ENCODE peak calls at places on chromosome 11, in six cellular contexts. C, A, D, L, E and T are unnamed samples.

GRCh38 chr11:92941676-92942571 is 27.5 kb upstream of the MTNR1B start:
- DNase-seq in L (no peak), E (peak; percentile 16), C (peak; percentile 50), A (no peak), D (peak; percentile 37), T (peak; percentile 36)

GRCh38 chr11:78039919-78040671 is 17.0 kb upstream of the KCTD14 start:
- DNase-seq in E (peak; percentile 78), C (peak; percentile 85), D (peak; percentile 84), A (no peak), L (no peak), T (no peak)

GRCh38 chr11:63939351-63939920 is 634 bp downstream of the NAA40 start:
- DNase-seq in D (peak; percentile 47), L (no peak), A (peak; percentile 44), C (no peak), E (peak; percentile 35), T (no peak)

GRCh38 chr11:59859695-59860094 is 6.6 kb downstream of the TCN1 start:
- DNase-seq in D (no peak), C (no peak), L (no peak), A (no peak), E (no peak), T (no peak)

GRCh38 chr11:57566564-57567209 is 785 bp downstream of the UBE2L6 start:
- DNase-seq in D (no peak), A (no peak), C (no peak), E (no peak), L (no peak), T (no peak)

GRCh38 chr11:94537051-94537600 is 6.6 kb upstream of the FUT4 start:
- DNase-seq in C (peak; percentile 77), D (no peak), L (no peak), E (no peak), A (no peak), T (no peak)

GRCh38 chr11:30586251-30587144 is at the start of gene MPPED2:
- DNase-seq in C (no peak), D (no peak), L (no peak), E (no peak), A (peak; percentile 79), T (peak; percentile 79)

GRCh38 chr11:126132319-126132718 is 69.7 kb upstream of the CDON start:
- DNase-seq in E (no peak), C (no peak), A (no peak), L (no peak), D (no peak), T (no peak)

GRCh38 chr11:17579451-17579850 is 32.4 kb downstream of the OTOG start:
- DNase-seq in E (no peak), A (peak; percentile 15), D (no peak), C (no peak), L (no peak), T (no peak)

GRCh38 chr11:114354076-114354475 is 46.2 kb downstream of the C11orf71 start:
- DNase-seq in E (peak; percentile 69), D (peak; percentile 37), C (peak; percentile 94), L (no peak), A (no peak), T (no peak)

GRCh38 chr11:73152861-73153483 is 10.9 kb upstream of the FCHSD2 start:
- DNase-seq in C (no peak), E (no peak), L (no peak), D (no peak), A (peak; percentile 51), T (no peak)

GRCh38 chr11:44684886-44685285 is 41.9 kb upstream of the TSPAN18 start:
- DNase-seq in E (no peak), C (no peak), D (no peak), A (no peak), L (no peak), T (no peak)

GRCh38 chr11:133326332-133326731 is 206.0 kb downstream of the OPCML start:
- DNase-seq in C (no peak), A (no peak), E (no peak), D (no peak), L (no peak), T (no peak)

GRCh38 chr11:12220305-12220704 is 109.9 kb downstream of the MICAL2 start:
- DNase-seq in A (no peak), L (no peak), C (no peak), D (no peak), E (no peak), T (no peak)

GRCh38 chr11:37506516-37506915 is 908.5 kb upstream of the RAG2 start:
- DNase-seq in A (no peak), E (no peak), L (no peak), D (no peak), C (no peak), T (no peak)
- H4K91ac ChIP-seq in A (no peak overlapping the region), E (peak overlapping the region; percentile 96), L (no peak overlapping the region), D (no peak overlapping the region), C (peak overlapping the region; percentile 55), T (no peak overlapping the region)

DNA sequence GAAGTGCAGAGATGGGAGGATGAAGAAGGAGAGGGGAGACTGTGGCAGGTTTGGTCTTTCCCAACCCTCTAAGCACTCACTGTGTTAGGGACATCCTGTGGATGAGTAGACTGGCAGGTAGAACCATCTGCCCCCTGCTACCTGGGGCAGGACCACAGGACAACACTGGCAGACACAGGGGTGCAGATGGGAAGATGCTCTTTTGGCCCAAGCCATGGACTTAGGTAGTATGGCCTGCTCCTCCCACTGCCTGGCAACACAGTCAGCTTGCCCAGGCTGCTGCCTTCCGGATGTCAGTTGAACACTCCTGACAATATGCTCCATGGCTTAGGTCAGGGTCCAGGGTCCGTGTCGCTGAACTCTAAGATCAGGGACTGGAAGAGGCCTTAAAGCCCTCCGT is 140.7 kb upstream of the NAV2 start:
- DNase-seq in L (no peak), E (no peak), A (no peak), D (no peak), C (no peak), T (no peak)
- H3K23ac ChIP-seq in L (no peak overlapping the region), E (no peak overlapping the region), A (no peak overlapping the region), D (no peak overlapping the region), C (no peak overlapping the region), T (no peak overlapping the region)

GRCh38 chr11:120062561-120062930 is 75.4 kb downstream of the TRIM29 start:
- DNase-seq in E (no peak), A (no peak), C (no peak), D (no peak), L (no peak), T (no peak)
- H4K91ac ChIP-seq in E (peak overlapping the region; percentile 78), A (no peak overlapping the region), C (no peak overlapping the region), D (peak overlapping the region; percentile 72), L (peak overlapping the region; percentile 9), T (no peak overlapping the region)

DNA sequence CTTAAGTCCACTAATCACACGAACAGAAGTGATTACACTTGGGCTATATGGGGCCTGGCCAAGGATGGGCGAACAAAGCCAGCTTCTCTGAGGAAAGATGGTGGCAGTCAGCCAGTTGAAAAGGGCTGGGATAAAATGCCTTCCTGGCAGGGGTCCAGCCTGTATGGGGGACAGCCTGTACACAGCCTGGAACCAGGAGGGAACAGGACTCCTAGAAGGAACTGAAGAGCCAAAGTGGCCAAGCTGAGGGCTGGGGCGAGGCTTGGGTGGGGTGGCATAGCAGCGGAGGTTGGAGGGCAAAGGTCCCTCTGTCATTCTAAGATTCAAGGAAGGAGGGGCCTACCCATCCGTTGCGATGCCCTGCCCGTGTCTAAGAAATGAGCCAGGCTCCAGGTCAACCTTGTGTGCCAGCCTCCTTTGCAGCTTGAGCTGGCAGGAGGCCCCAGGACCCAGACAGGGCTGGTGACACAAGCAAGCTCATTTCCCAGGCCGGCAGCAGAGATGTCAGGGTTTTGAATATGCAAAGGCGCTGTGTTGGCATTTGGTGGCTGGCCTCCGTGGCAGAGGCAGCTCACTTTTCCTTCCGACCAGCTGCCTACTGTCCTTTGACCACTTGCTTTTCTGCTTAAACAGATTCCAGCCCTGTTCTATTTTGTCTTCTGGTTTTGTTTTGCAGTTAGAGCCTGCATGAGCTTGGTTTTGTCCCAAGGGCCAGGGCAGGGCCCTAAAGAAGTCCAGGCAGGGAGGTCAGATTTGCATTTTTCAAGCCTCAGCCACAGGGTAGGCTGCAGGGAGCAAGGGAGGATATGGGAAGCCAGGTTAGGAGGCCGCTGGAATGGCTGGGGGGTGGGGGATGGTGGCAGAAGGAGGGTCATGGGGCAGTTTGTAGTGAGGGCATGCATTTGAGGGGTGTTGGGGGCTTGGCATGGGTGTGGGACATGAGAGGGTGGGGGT is 22.8 kb downstream of the FADD start:
- DNase-seq in D (no peak), E (no peak), A (peak; percentile 52), L (no peak), C (no peak), T (no peak)
- H3K23ac ChIP-seq in D (no peak overlapping the region), E (no peak overlapping the region), A (no peak overlapping the region), L (no peak overlapping the region), C (no peak overlapping the region), T (peak overlapping the region; percentile 56)